ENCODE peak calls at places on chromosome 21, in eight cellular contexts. K, P, I, L, T, W, B and G are unnamed samples. For H3K4me1 and H3K36me3, the result is how much of the 10 kb centered on the place peaks cover.

GRCh38 chr21:15820857-15821256 is 91.1 kb downstream of the USP25 start:
- DNase-seq in L (no peak), P (no peak), W (no peak), T (peak), B (no peak), K (no peak), I (no peak), G (no peak)

GRCh38 chr21:15293251-15293650 is 228.5 kb upstream of the NRIP1 start:
- DNase-seq in B (peak), I (no peak), K (no peak), T (peak), W (peak), P (peak), L (no peak), G (no peak)

GRCh38 chr21:38858429-38859205 is 52.9 kb downstream of the ETS2 start:
- DNase-seq in I (no peak), L (no peak), K (no peak), P (no peak), W (no peak), T (no peak), B (no peak), G (no peak)

GRCh38 chr21:34640858-34641257 is 25.9 kb upstream of the RCAN1 start:
- DNase-seq in I (no peak), T (peak), P (no peak), K (no peak), B (no peak), W (no peak), L (no peak), G (no peak)

GRCh38 chr21:38920631-38921398 is 115.1 kb downstream of the ETS2 start:
- DNase-seq in P (no peak), B (no peak), W (no peak), K (no peak), I (no peak), L (no peak), T (peak), G (no peak)

GRCh38 chr21:35088235-35088865 is 39.2 kb upstream of the RUNX1 start:
- DNase-seq in B (no peak), W (no peak), P (no peak), L (no peak), K (no peak), I (no peak), T (peak), G (no peak)

GRCh38 chr21:43590220-43590619 is 69.1 kb downstream of the HSF2BP start:
- DNase-seq in T (peak), W (no peak), K (no peak), P (no peak), I (no peak), B (no peak), L (no peak), G (no peak)

GRCh38 chr21:40146201-40146890 is 279.1 kb downstream of the PCP4 start:
- DNase-seq in T (no peak), P (no peak), B (no peak), I (no peak), W (no peak), K (no peak), L (no peak), G (no peak)

GRCh38 chr21:41426656-41427311 is 745 bp downstream of the MX1 start:
- DNase-seq in I (no peak), L (no peak), B (no peak), W (no peak), K (no peak), T (no peak), P (no peak), G (no peak)

GRCh38 chr21:38804617-38805281 is 980 bp upstream of the ETS2 start:
- DNase-seq in P (no peak), B (no peak), T (peak), W (peak), L (peak), I (no peak), K (no peak), G (peak)

GRCh38 chr21:42754270-42754933 is 101.0 kb downstream of the PDE9A start:
- DNase-seq in P (no peak), L (no peak), B (no peak), T (no peak), I (no peak), W (no peak), K (no peak), G (no peak)

GRCh38 chr21:42040411-42041180 is 30.4 kb upstream of the ZBTB21 start:
- DNase-seq in K (no peak), I (no peak), L (no peak), T (peak), W (peak), P (no peak), B (no peak), G (no peak)

GRCh38 chr21:38784458-38785266 is 21.1 kb upstream of the ETS2 start:
- DNase-seq in B (no peak), L (no peak), T (no peak), W (no peak), I (no peak), K (no peak), P (no peak), G (no peak)

GRCh38 chr21:38289697-38290096 is 32.9 kb downstream of the KCNJ15 start:
- DNase-seq in K (no peak), I (no peak), P (no peak), T (peak), W (peak), B (no peak), L (no peak), G (no peak)

GRCh38 chr21:38220270-38220737 is 36.5 kb upstream of the KCNJ15 start:
- DNase-seq in B (no peak), T (no peak), W (no peak), I (no peak), P (no peak), K (no peak), L (no peak), G (no peak)

GRCh38 chr21:30206551-30207251 is 9.2 kb downstream of the CLDN8 start:
- DNase-seq in W (no peak), B (no peak), P (no peak), L (no peak), I (no peak), K (no peak), T (peak), G (no peak)

GRCh38 chr21:30628109-30628508 is 6.9 kb upstream of the KRTAP20-2 start:
- DNase-seq in I (no peak), K (no peak), T (no peak), L (no peak), W (no peak), B (no peak), P (no peak), G (no peak)

GRCh38 chr21:15444118-15444960 is 285.4 kb upstream of the USP25 start:
- DNase-seq in I (no peak), L (no peak), T (no peak), B (no peak), W (no peak), P (no peak), K (no peak), G (no peak)

GRCh38 chr21:39375446-39375845 is 26.6 kb upstream of the HMGN1 start:
- DNase-seq in W (no peak), L (no peak), P (no peak), K (no peak), B (no peak), I (no peak), T (no peak), G (no peak)

GRCh38 chr21:41610042-41610839 is 102.3 kb upstream of the TMPRSS2 start:
- DNase-seq in B (peak), W (peak), K (peak), L (peak), I (no peak), T (peak), P (no peak), G (no peak)

GRCh38 chr21:39705849-39706248 is 39.1 kb upstream of the IGSF5 start:
- DNase-seq in I (no peak), W (no peak), B (no peak), P (no peak), L (no peak), T (peak), K (no peak), G (no peak)

GRCh38 chr21:21324297-21324696 is 326.1 kb downstream of the NCAM2 start:
- DNase-seq in L (no peak), B (no peak), I (no peak), T (no peak), P (no peak), W (no peak), K (no peak), G (no peak)

GRCh38 chr21:39349211-39350093 is 564 bp upstream of the HMGN1 start:
- DNase-seq in I (peak), W (peak), P (peak), L (peak), K (peak), B (peak), T (peak), G (peak)

GRCh38 chr21:8994640-8995511 is 1526.5 kb upstream of the TPTE start:
- DNase-seq in W (no peak), L (no peak), P (no peak), K (no peak), T (no peak), B (no peak), I (no peak), G (no peak)

GRCh38 chr21:38861006-38861405 is 55.3 kb downstream of the ETS2 start:
- DNase-seq in B (no peak), P (no peak), K (no peak), L (no peak), I (no peak), T (no peak), W (no peak), G (no peak)

GRCh38 chr21:16216595-16216994 is 486.8 kb downstream of the USP25 start:
- DNase-seq in W (no peak), I (no peak), L (no peak), K (no peak), T (no peak), B (no peak), P (no peak), G (no peak)

GRCh38 chr21:41819236-41819855 is 52.5 kb upstream of the RIPK4 start:
- DNase-seq in T (no peak), L (no peak), K (no peak), B (no peak), P (no peak), W (no peak), I (no peak), G (no peak)

GRCh38 chr21:34701726-34702125 is 32.9 kb downstream of the CLIC6 start:
- DNase-seq in I (no peak), L (no peak), W (no peak), K (no peak), P (no peak), B (no peak), T (peak), G (no peak)

GRCh38 chr21:20971296-20971921 is 26.8 kb upstream of the NCAM2 start:
- DNase-seq in I (no peak), L (peak), W (peak), T (peak), K (peak), P (peak), B (peak), G (peak)

GRCh38 chr21:41786521-41786987 is 19.7 kb upstream of the RIPK4 start:
- DNase-seq in L (peak), K (no peak), W (no peak), T (peak), B (no peak), P (no peak), I (no peak), G (no peak)

GRCh38 chr21:16086121-16086520 is 356.3 kb downstream of the USP25 start:
- DNase-seq in I (no peak), K (no peak), B (no peak), W (no peak), P (no peak), L (no peak), T (no peak), G (no peak)

GRCh38 chr21:41668686-41669532 is 97.9 kb downstream of the RIPK4 start:
- DNase-seq in K (no peak), I (no peak), P (no peak), T (no peak), B (no peak), W (no peak), L (no peak), G (no peak)

GRCh38 chr21:34129039-34129891 is 55.9 kb downstream of the MRPS6 start:
- DNase-seq in P (peak), L (peak), W (peak), T (peak), B (peak), K (peak), I (peak), G (peak)

GRCh38 chr21:27586986-27587385 is 620.1 kb upstream of the ADAMTS5 start:
- DNase-seq in W (peak), T (peak), P (no peak), B (no peak), K (no peak), L (no peak), I (no peak), G (no peak)

GRCh38 chr21:41425954-41426655 is at the start of gene MX1:
- DNase-seq in L (peak), I (peak), T (peak), K (peak), P (no peak), B (no peak), W (no peak), G (no peak)

GRCh38 chr21:44908496-44908895 is 12.2 kb downstream of the ITGB2 start:
- DNase-seq in I (no peak), B (no peak), L (no peak), T (no peak), P (no peak), W (no peak), K (no peak), G (no peak)
- H3K4me3 ChIP-seq in I (no peak), B (no peak), L (no peak), T (no peak), P (no peak), W (no peak), K (no peak), G (no peak)

DNA sequence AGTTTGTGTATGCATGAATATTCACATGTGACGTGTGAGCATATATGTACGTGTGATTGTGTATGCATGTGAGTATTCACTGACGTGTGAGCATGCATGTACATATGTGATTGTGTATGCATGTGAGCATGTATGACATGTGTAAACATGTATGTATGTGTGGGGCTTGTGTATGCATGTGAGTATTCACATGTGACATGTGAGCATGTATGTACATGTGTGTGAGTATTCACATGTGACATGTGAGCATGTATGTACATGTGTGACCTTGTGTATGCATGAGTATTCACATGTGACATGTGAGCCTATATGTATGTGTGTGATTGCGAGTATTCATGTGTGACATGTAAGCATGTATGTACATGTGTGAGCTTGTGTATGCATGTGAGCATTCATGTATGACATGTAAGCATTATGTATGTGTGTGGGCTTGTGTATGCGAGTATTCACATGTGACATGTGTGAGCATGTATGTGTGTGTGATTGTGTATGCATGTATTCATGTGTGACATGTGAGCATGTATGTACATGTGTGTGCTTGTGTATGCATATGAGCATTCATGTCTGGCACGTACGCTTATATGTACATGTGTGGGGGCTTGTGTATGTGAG is 47.8 kb downstream of the COL18A1 start:
- DNase-seq in I (no peak), T (no peak), W (no peak), P (no peak), L (no peak), B (no peak), K (no peak), G (no peak)
- H3K4me1 ChIP-seq in I (under half), T (under half), W (under half), P (under half), L (under half), B (under half), K (under half), G (under half)

GRCh38 chr21:31945116-31945515 is 72.3 kb downstream of the HUNK start:
- DNase-seq in B (no peak), P (no peak), T (no peak), K (no peak), I (no peak), L (no peak), W (no peak), G (no peak)
- H3K36me3 ChIP-seq in B (half or more), P (half or more), T (under half), K (under half), I (under half), L (under half), W (under half), G (under half)

DNA sequence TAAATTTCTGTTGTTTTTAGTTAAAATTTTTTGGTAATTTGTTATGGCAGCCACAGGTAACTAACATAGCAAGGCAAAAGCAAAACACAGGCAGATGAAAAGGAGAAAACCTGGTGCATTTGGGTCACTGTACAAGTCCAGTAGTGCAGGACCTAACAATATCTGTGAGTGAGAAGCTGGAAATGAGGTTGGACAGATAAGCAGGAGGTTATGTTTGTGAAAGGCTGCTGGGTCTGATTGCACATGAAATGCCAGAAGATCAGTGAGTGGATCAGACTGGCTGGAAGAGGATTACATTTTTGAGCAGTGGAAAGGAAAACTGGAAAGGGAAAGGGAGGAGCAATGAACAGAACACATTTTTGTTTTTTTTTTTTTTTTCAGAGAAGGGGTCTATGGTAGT is 73.6 kb downstream of the CYYR1 start:
- DNase-seq in T (no peak), P (no peak), W (no peak), L (no peak), I (no peak), B (no peak), K (no peak), G (no peak)
- H3K4me3 ChIP-seq in T (no peak), P (no peak), W (no peak), L (no peak), I (no peak), B (no peak), K (no peak), G (no peak)

DNA sequence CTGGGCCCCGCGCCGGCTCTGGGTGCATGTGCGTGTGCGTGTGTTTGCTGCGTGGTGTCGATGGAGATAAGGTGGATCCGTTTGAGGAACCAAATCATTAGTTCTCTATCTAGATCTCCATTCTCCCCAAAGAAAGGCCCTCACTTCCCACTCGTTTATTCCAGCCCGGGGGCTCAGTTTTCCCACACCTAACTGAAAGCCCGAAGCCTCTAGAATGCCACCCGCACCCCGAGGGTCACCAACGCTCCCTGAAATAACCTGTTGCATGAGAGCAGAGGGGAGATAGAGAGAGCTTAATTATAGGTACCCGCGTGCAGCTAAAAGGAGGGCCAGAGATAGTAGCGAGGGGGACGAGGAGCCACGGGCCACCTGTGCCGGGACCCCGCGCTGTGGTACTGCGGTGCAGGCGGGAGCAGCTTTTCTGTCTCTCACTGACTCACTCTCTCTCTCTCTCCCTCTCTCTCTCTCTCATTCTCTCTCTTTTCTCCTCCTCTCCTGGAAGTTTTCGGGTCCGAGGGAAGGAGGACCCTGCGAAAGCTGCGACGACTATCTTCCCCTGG is 644 bp downstream of the OLIG2 start:
- DNase-seq in B (no peak), T (no peak), P (no peak), W (no peak), I (no peak), L (no peak), K (no peak), G (no peak)
- H3K4me1 ChIP-seq in B (under half), T (under half), P (under half), W (under half), I (half or more), L (under half), K (under half), G (under half)

DNA sequence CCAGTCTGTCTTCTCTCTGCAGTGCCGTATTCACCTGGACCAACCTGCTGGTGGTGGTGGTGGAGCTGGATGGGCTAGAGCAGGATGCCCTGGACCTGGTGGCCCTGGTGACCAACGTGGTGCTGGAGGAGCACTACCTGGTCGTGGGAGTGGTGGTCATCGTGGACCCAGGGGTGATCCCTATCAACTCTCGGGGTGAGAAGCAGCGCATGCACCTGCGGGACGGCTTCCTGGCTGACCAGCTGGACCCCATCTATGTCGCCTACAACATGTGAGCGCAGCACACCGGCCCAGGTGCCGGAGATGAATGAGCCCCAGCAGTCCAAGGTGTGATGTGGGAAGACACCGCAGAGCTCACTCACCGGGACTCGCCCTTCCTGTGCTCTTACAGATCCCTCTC is 37.5 kb downstream of the S100B start:
- DNase-seq in B (no peak), I (no peak), W (no peak), T (no peak), P (no peak), L (no peak), K (no peak), G (no peak)
- H3K36me3 ChIP-seq in B (half or more), I (half or more), W (under half), T (under half), P (half or more), L (under half), K (under half), G (under half)

GRCh38 chr21:36964398-36964797 is 2.1 kb downstream of the HLCS start:
- DNase-seq in P (no peak), K (no peak), B (no peak), I (no peak), T (no peak), L (no peak), W (no peak), G (no peak)
- H3K4me3 ChIP-seq in P (no peak), K (no peak), B (no peak), I (no peak), T (no peak), L (no peak), W (no peak), G (no peak)

DNA sequence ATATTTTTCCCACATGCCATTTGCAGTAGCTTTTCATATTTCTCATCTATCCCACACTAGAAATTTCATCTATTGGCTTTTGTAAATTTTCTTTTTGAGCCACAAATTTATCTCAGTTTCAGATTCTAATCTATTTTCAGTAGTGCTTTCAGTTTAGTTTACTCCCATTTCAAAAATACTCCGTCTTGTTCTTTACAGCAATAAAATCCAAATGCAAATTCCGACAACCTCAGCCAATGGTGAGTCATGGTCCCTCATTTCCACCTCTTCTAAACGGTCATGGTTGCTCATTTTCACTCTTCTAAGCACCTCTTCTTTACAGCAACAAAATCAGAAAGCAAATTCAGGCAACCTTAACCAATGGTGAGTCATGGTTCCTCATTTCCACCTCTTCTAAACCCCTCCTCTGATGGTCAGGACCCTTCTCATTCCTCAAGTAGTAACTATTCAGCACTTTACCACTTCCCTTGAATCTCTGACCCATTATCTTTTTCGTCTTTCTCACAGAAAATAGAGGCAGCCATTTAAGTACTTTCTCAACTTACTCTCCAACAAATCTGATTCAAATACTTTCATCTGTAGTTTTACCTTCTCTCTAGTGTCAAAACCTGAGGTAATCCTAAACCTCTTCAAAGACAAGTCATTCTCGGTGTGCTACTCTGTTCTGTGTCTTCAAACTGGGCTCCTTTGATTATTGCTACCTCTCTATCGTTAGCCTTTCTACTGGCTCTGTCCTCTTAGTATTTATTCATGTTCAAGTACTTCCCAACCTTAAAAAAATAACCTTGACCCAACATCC is 34.4 kb downstream of the C21orf91 start:
- DNase-seq in I (no peak), B (no peak), P (no peak), W (no peak), L (no peak), T (no peak), K (no peak), G (no peak)
- H3K4me1 ChIP-seq in I (half or more), B (under half), P (under half), W (under half), L (under half), T (under half), K (under half), G (under half)